ENCODE peak calls at places on chromosomes 16 and 17, in seven cellular contexts. One of them, this sample, is unnamed.
A peak's percentile ranks its signal among the peaks of the same experiment; 100 is the strongest.

GRCh38 chr17:16398270-16399267 is 16.8 kb upstream of the TRPV2 start:
- DNase-seq in effector memory CD4-positive, alpha-beta T cell: no peak
- DNase-seq in bronchial epithelial cell: peak; percentile 46
- DNase-seq in heart right ventricle: no peak
- DNase-seq in ovary: no peak
- DNase-seq in kidney: peak; percentile 29
- DNase-seq in esophagus squamous epithelium: no peak
- DNase-seq in this sample: no peak

GRCh38 chr16:57071840-57072541 is 20.4 kb upstream of the CPNE2 start:
- DNase-seq in bronchial epithelial cell: peak; percentile 77
- DNase-seq in kidney: no peak
- DNase-seq in effector memory CD4-positive, alpha-beta T cell: no peak
- DNase-seq in ovary: no peak
- DNase-seq in heart right ventricle: no peak
- DNase-seq in esophagus squamous epithelium: no peak
- DNase-seq in this sample: no peak

GRCh38 chr16:79418588-79418987 is 181.9 kb downstream of the MAF start:
- DNase-seq in heart right ventricle: no peak
- DNase-seq in esophagus squamous epithelium: no peak
- DNase-seq in kidney: no peak
- DNase-seq in ovary: no peak
- DNase-seq in effector memory CD4-positive, alpha-beta T cell: no peak
- DNase-seq in bronchial epithelial cell: no peak
- DNase-seq in this sample: no peak

GRCh38 chr16:54326266-54326662 is 39.7 kb upstream of the IRX3 start:
- DNase-seq in heart right ventricle: no peak
- DNase-seq in ovary: no peak
- DNase-seq in kidney: no peak
- DNase-seq in bronchial epithelial cell: no peak
- DNase-seq in effector memory CD4-positive, alpha-beta T cell: no peak
- DNase-seq in esophagus squamous epithelium: no peak
- DNase-seq in this sample: no peak

GRCh38 chr17:40130352-40131042 is 8.7 kb downstream of the MSL1 start:
- DNase-seq in heart right ventricle: peak; percentile 38
- DNase-seq in effector memory CD4-positive, alpha-beta T cell: no peak
- DNase-seq in kidney: no peak
- DNase-seq in bronchial epithelial cell: no peak
- DNase-seq in esophagus squamous epithelium: no peak
- DNase-seq in ovary: no peak
- DNase-seq in this sample: no peak

GRCh38 chr16:68434654-68435210 is 13.6 kb downstream of the SMPD3 start:
- DNase-seq in bronchial epithelial cell: peak; percentile 35
- DNase-seq in ovary: no peak
- DNase-seq in effector memory CD4-positive, alpha-beta T cell: no peak
- DNase-seq in esophagus squamous epithelium: no peak
- DNase-seq in kidney: no peak
- DNase-seq in heart right ventricle: no peak
- DNase-seq in this sample: no peak

GRCh38 chr16:49468611-49469322 is 95.2 kb downstream of the C16orf78 start:
- DNase-seq in kidney: no peak
- DNase-seq in esophagus squamous epithelium: no peak
- DNase-seq in effector memory CD4-positive, alpha-beta T cell: no peak
- DNase-seq in ovary: no peak
- DNase-seq in bronchial epithelial cell: no peak
- DNase-seq in heart right ventricle: no peak
- DNase-seq in this sample: no peak

GRCh38 chr16:15506441-15506840 is 72.1 kb downstream of the BMERB1 start:
- DNase-seq in heart right ventricle: no peak
- DNase-seq in bronchial epithelial cell: no peak
- DNase-seq in esophagus squamous epithelium: no peak
- DNase-seq in kidney: no peak
- DNase-seq in effector memory CD4-positive, alpha-beta T cell: no peak
- DNase-seq in ovary: no peak
- DNase-seq in this sample: no peak

GRCh38 chr16:79638386-79639106 is 38.0 kb upstream of the MAF start:
- DNase-seq in effector memory CD4-positive, alpha-beta T cell: no peak
- DNase-seq in esophagus squamous epithelium: no peak
- DNase-seq in bronchial epithelial cell: peak; percentile 61
- DNase-seq in ovary: no peak
- DNase-seq in kidney: no peak
- DNase-seq in heart right ventricle: no peak
- DNase-seq in this sample: no peak

GRCh38 chr16:26709175-26709574 is 357.6 kb upstream of the C16orf82 start:
- DNase-seq in kidney: no peak
- DNase-seq in esophagus squamous epithelium: no peak
- DNase-seq in effector memory CD4-positive, alpha-beta T cell: no peak
- DNase-seq in ovary: no peak
- DNase-seq in bronchial epithelial cell: no peak
- DNase-seq in heart right ventricle: no peak
- DNase-seq in this sample: no peak

GRCh38 chr17:62807812-62808575 is at the start of gene MARCHF10:
- DNase-seq in effector memory CD4-positive, alpha-beta T cell: no peak
- DNase-seq in kidney: peak; percentile 85
- DNase-seq in bronchial epithelial cell: no peak
- DNase-seq in ovary: peak; percentile 20
- DNase-seq in esophagus squamous epithelium: no peak
- DNase-seq in heart right ventricle: no peak
- DNase-seq in this sample: peak; percentile 6

GRCh38 chr17:62707425-62707739 is 79.9 kb downstream of the MRC2 start:
- DNase-seq in ovary: no peak
- DNase-seq in kidney: no peak
- DNase-seq in effector memory CD4-positive, alpha-beta T cell: no peak
- DNase-seq in bronchial epithelial cell: no peak
- DNase-seq in esophagus squamous epithelium: no peak
- DNase-seq in heart right ventricle: no peak
- DNase-seq in this sample: no peak

GRCh38 chr17:32774286-32775084 is 102.4 kb downstream of the MYO1D start:
- DNase-seq in ovary: no peak
- DNase-seq in heart right ventricle: no peak
- DNase-seq in effector memory CD4-positive, alpha-beta T cell: no peak
- DNase-seq in bronchial epithelial cell: no peak
- DNase-seq in kidney: no peak
- DNase-seq in esophagus squamous epithelium: no peak
- DNase-seq in this sample: no peak

GRCh38 chr17:36515837-36516236 is 18.8 kb downstream of the MYO19 start:
- DNase-seq in effector memory CD4-positive, alpha-beta T cell: no peak
- DNase-seq in ovary: no peak
- DNase-seq in bronchial epithelial cell: no peak
- DNase-seq in heart right ventricle: no peak
- DNase-seq in kidney: no peak
- DNase-seq in esophagus squamous epithelium: no peak
- DNase-seq in this sample: no peak

GRCh38 chr16:83995756-83996155 is 27.7 kb downstream of the NECAB2 start:
- DNase-seq in effector memory CD4-positive, alpha-beta T cell: no peak
- DNase-seq in ovary: no peak
- DNase-seq in kidney: no peak
- DNase-seq in esophagus squamous epithelium: no peak
- DNase-seq in heart right ventricle: peak; percentile 14
- DNase-seq in bronchial epithelial cell: peak; percentile 34
- DNase-seq in this sample: no peak

GRCh38 chr17:57256708-57257112 is 387 bp downstream of the MSI2 start:
- DNase-seq in effector memory CD4-positive, alpha-beta T cell: peak; percentile 37
- DNase-seq in esophagus squamous epithelium: no peak
- DNase-seq in bronchial epithelial cell: no peak
- DNase-seq in ovary: peak; percentile 48
- DNase-seq in heart right ventricle: peak; percentile 36
- DNase-seq in kidney: no peak
- DNase-seq in this sample: peak; percentile 79

GRCh38 chr17:50022463-50023130 is 27.6 kb upstream of the DLX3 start:
- DNase-seq in kidney: no peak
- DNase-seq in ovary: no peak
- DNase-seq in heart right ventricle: no peak
- DNase-seq in esophagus squamous epithelium: no peak
- DNase-seq in effector memory CD4-positive, alpha-beta T cell: no peak
- DNase-seq in bronchial epithelial cell: no peak
- DNase-seq in this sample: no peak

GRCh38 chr17:64057701-64058263 is 37.3 kb upstream of the ICAM2 start:
- DNase-seq in kidney: no peak
- DNase-seq in heart right ventricle: no peak
- DNase-seq in bronchial epithelial cell: no peak
- DNase-seq in esophagus squamous epithelium: no peak
- DNase-seq in ovary: no peak
- DNase-seq in effector memory CD4-positive, alpha-beta T cell: no peak
- DNase-seq in this sample: no peak

GRCh38 chr16:1300664-1301476 is 8.6 kb upstream of the UBE2I start:
- DNase-seq in bronchial epithelial cell: no peak
- DNase-seq in kidney: peak; percentile 89
- DNase-seq in esophagus squamous epithelium: no peak
- DNase-seq in effector memory CD4-positive, alpha-beta T cell: peak; percentile 60
- DNase-seq in ovary: peak; percentile 29
- DNase-seq in heart right ventricle: peak; percentile 55
- DNase-seq in this sample: peak; percentile 72

GRCh38 chr17:77125432-77125901 is 15.3 kb upstream of the SEC14L1 start:
- DNase-seq in heart right ventricle: no peak
- DNase-seq in bronchial epithelial cell: peak; percentile 94
- DNase-seq in esophagus squamous epithelium: no peak
- DNase-seq in kidney: no peak
- DNase-seq in effector memory CD4-positive, alpha-beta T cell: no peak
- DNase-seq in ovary: no peak
- DNase-seq in this sample: no peak

GRCh38 chr17:77504652-77505459 is 364.1 kb downstream of the SEC14L1 start:
- DNase-seq in heart right ventricle: no peak
- DNase-seq in effector memory CD4-positive, alpha-beta T cell: no peak
- DNase-seq in ovary: no peak
- DNase-seq in kidney: no peak
- DNase-seq in bronchial epithelial cell: no peak
- DNase-seq in esophagus squamous epithelium: no peak
- DNase-seq in this sample: no peak

GRCh38 chr17:1651559-1651844 is 1.8 kb upstream of the RILP start:
- DNase-seq in bronchial epithelial cell: no peak
- DNase-seq in ovary: no peak
- DNase-seq in effector memory CD4-positive, alpha-beta T cell: no peak
- DNase-seq in kidney: peak; percentile 59
- DNase-seq in esophagus squamous epithelium: no peak
- DNase-seq in heart right ventricle: no peak
- DNase-seq in this sample: no peak

GRCh38 chr17:65531508-65532431 is 29.7 kb downstream of the AXIN2 start:
- DNase-seq in kidney: peak; percentile 88
- DNase-seq in bronchial epithelial cell: no peak
- DNase-seq in ovary: peak; percentile 88
- DNase-seq in effector memory CD4-positive, alpha-beta T cell: no peak
- DNase-seq in esophagus squamous epithelium: no peak
- DNase-seq in heart right ventricle: peak; percentile 39
- DNase-seq in this sample: no peak

GRCh38 chr17:32859857-32860525 is 16.9 kb downstream of the MYO1D start:
- DNase-seq in bronchial epithelial cell: peak; percentile 50
- DNase-seq in effector memory CD4-positive, alpha-beta T cell: no peak
- DNase-seq in ovary: no peak
- DNase-seq in esophagus squamous epithelium: no peak
- DNase-seq in heart right ventricle: no peak
- DNase-seq in kidney: no peak
- DNase-seq in this sample: no peak

GRCh38 chr17:41935641-41936040 is 5.2 kb downstream of the ODAD4 start:
- DNase-seq in heart right ventricle: no peak
- DNase-seq in bronchial epithelial cell: peak; percentile 23
- DNase-seq in effector memory CD4-positive, alpha-beta T cell: no peak
- DNase-seq in ovary: no peak
- DNase-seq in esophagus squamous epithelium: no peak
- DNase-seq in kidney: no peak
- DNase-seq in this sample: no peak

GRCh38 chr16:85002643-85003042 is 8.7 kb downstream of the ZDHHC7 start:
- DNase-seq in effector memory CD4-positive, alpha-beta T cell: no peak
- DNase-seq in kidney: no peak
- DNase-seq in heart right ventricle: peak; percentile 42
- DNase-seq in bronchial epithelial cell: no peak
- DNase-seq in esophagus squamous epithelium: no peak
- DNase-seq in ovary: no peak
- DNase-seq in this sample: no peak
- H3K4me3 ChIP-seq in effector memory CD4-positive, alpha-beta T cell: no peak overlapping the region
- H3K4me3 ChIP-seq in kidney: no peak overlapping the region
- H3K4me3 ChIP-seq in heart right ventricle: peak overlapping the region; percentile 27
- H3K4me3 ChIP-seq in bronchial epithelial cell: no peak overlapping the region
- H3K4me3 ChIP-seq in esophagus squamous epithelium: no peak overlapping the region
- H3K4me3 ChIP-seq in ovary: peak overlapping the region; percentile 5
- H3K4me3 ChIP-seq in this sample: no peak overlapping the region

GRCh38 chr17:78714534-78714933 is 67.5 kb downstream of the CYTH1 start:
- DNase-seq in effector memory CD4-positive, alpha-beta T cell: no peak
- DNase-seq in heart right ventricle: no peak
- DNase-seq in esophagus squamous epithelium: no peak
- DNase-seq in kidney: no peak
- DNase-seq in bronchial epithelial cell: no peak
- DNase-seq in ovary: no peak
- DNase-seq in this sample: no peak
- H3K4me3 ChIP-seq in effector memory CD4-positive, alpha-beta T cell: no peak overlapping the region
- H3K4me3 ChIP-seq in heart right ventricle: no peak overlapping the region
- H3K4me3 ChIP-seq in esophagus squamous epithelium: no peak overlapping the region
- H3K4me3 ChIP-seq in kidney: no peak overlapping the region
- H3K4me3 ChIP-seq in bronchial epithelial cell: no peak overlapping the region
- H3K4me3 ChIP-seq in ovary: no peak overlapping the region
- H3K4me3 ChIP-seq in this sample: no peak overlapping the region

DNA sequence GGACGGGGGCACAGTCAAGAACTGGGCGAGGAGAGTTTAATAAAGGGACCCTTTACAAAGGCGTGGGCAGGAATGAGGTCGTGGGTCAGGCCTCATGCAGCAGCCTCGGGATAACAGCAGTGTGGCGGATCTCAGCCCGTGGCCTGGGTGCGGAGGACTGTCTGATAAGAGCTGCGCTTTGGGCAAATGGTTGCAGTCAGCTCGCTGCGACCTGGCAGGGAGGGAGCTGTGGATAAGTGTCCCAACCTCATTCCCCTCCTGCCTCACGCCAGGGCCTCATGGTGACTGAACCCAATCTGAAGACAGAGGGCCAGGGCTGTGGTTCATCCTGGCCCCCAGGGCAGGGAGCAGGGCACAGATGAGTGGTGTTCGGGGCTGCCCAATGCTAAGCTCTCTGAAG is 13.6 kb downstream of the SMTNL2 start:
- DNase-seq in ovary: no peak
- DNase-seq in esophagus squamous epithelium: no peak
- DNase-seq in heart right ventricle: no peak
- DNase-seq in kidney: peak; percentile 46
- DNase-seq in effector memory CD4-positive, alpha-beta T cell: no peak
- DNase-seq in bronchial epithelial cell: no peak
- DNase-seq in this sample: no peak
- H3K4me3 ChIP-seq in ovary: no peak overlapping the region
- H3K4me3 ChIP-seq in esophagus squamous epithelium: no peak overlapping the region
- H3K4me3 ChIP-seq in heart right ventricle: no peak overlapping the region
- H3K4me3 ChIP-seq in kidney: no peak overlapping the region
- H3K4me3 ChIP-seq in effector memory CD4-positive, alpha-beta T cell: no peak overlapping the region
- H3K4me3 ChIP-seq in bronchial epithelial cell: no peak overlapping the region
- H3K4me3 ChIP-seq in this sample: no peak overlapping the region

GRCh38 chr16:59552164-59552563 is 818.0 kb upstream of the GOT2 start:
- DNase-seq in bronchial epithelial cell: no peak
- DNase-seq in heart right ventricle: no peak
- DNase-seq in ovary: no peak
- DNase-seq in esophagus squamous epithelium: no peak
- DNase-seq in kidney: no peak
- DNase-seq in effector memory CD4-positive, alpha-beta T cell: no peak
- DNase-seq in this sample: no peak
- H3K4me3 ChIP-seq in bronchial epithelial cell: no peak overlapping the region
- H3K4me3 ChIP-seq in heart right ventricle: no peak overlapping the region
- H3K4me3 ChIP-seq in ovary: no peak overlapping the region
- H3K4me3 ChIP-seq in esophagus squamous epithelium: no peak overlapping the region
- H3K4me3 ChIP-seq in kidney: no peak overlapping the region
- H3K4me3 ChIP-seq in effector memory CD4-positive, alpha-beta T cell: no peak overlapping the region
- H3K4me3 ChIP-seq in this sample: no peak overlapping the region

DNA sequence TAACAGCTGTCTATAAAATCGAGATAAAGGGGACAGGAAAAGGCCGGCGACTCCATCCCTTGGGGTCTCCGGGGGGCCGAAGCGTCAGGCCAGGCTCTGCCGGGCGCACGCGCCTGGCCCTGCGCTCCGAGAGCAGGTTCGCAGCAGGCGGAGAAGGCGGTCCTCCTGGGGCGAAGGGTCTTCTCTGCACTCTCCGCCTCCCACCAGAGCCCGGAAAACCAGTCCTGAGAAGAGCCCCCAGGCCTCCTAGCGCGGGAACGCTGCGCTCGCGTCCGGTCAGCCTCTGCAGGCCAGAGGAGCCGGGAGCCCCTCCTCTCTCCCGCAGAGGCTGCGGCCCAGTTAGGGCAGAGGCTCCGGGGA is 5.1 kb downstream of the FOXF1 start:
- DNase-seq in kidney: no peak
- DNase-seq in esophagus squamous epithelium: no peak
- DNase-seq in bronchial epithelial cell: no peak
- DNase-seq in heart right ventricle: no peak
- DNase-seq in effector memory CD4-positive, alpha-beta T cell: no peak
- DNase-seq in ovary: no peak
- DNase-seq in this sample: no peak
- H3K4me3 ChIP-seq in kidney: no peak overlapping the region
- H3K4me3 ChIP-seq in esophagus squamous epithelium: peak overlapping the region; percentile 64
- H3K4me3 ChIP-seq in bronchial epithelial cell: no peak overlapping the region
- H3K4me3 ChIP-seq in heart right ventricle: peak overlapping the region; percentile 16
- H3K4me3 ChIP-seq in effector memory CD4-positive, alpha-beta T cell: no peak overlapping the region
- H3K4me3 ChIP-seq in ovary: peak overlapping the region; percentile 17
- H3K4me3 ChIP-seq in this sample: no peak overlapping the region

This sample was measured in CD4-positive, alpha-beta memory T cell.